ENCODE peak calls at places on chromosome 16, in six cellular contexts. One of them, this sample, is unnamed.

GRCh38 chr16:83136924-83137323 is 510.2 kb downstream of the CDH13 start:
- ATAC-seq in left lung: peak
- ATAC-seq in stimulated activated naive B cell treated with anti-CD40 and anti-IgM and Interleukin-4, amounts not matched to agents 10 μg/mL and 1 μg/mL and 100 μg/mL, for 72 hours: peak
- ATAC-seq in sciatic nerve: peak
- ATAC-seq in activated CD4-positive, alpha-beta T cell treated with anti-CD3 and anti-CD28 coated beads for 36 hours: no peak
- ATAC-seq in activated naive CD4-positive, alpha-beta T cell treated with anti-CD3 and anti-CD28 coated beads, Interleukin-2, amount 50 U/mL, for 72 hours: no peak
- ATAC-seq in this sample: no peak

GRCh38 chr16:84940670-84941551 is 70.4 kb downstream of the ZDHHC7 start:
- ATAC-seq in activated CD4-positive, alpha-beta T cell treated with anti-CD3 and anti-CD28 coated beads for 36 hours: no peak
- ATAC-seq in activated naive CD4-positive, alpha-beta T cell treated with anti-CD3 and anti-CD28 coated beads, Interleukin-2, amount 50 U/mL, for 72 hours: no peak
- ATAC-seq in stimulated activated naive B cell treated with anti-CD40 and anti-IgM and Interleukin-4, amounts not matched to agents 10 μg/mL and 1 μg/mL and 100 μg/mL, for 72 hours: no peak
- ATAC-seq in left lung: no peak
- ATAC-seq in sciatic nerve: peak
- ATAC-seq in this sample: peak

GRCh38 chr16:86971251-86971650 is 345.9 kb downstream of the C16orf95 start:
- ATAC-seq in activated naive CD4-positive, alpha-beta T cell treated with anti-CD3 and anti-CD28 coated beads, Interleukin-2, amount 50 U/mL, for 72 hours: no peak
- ATAC-seq in activated CD4-positive, alpha-beta T cell treated with anti-CD3 and anti-CD28 coated beads for 36 hours: no peak
- ATAC-seq in sciatic nerve: peak
- ATAC-seq in stimulated activated naive B cell treated with anti-CD40 and anti-IgM and Interleukin-4, amounts not matched to agents 10 μg/mL and 1 μg/mL and 100 μg/mL, for 72 hours: no peak
- ATAC-seq in left lung: no peak
- ATAC-seq in this sample: no peak

GRCh38 chr16:81190667-81191066 is 47.8 kb upstream of the BCO1 start:
- ATAC-seq in stimulated activated naive B cell treated with anti-CD40 and anti-IgM and Interleukin-4, amounts not matched to agents 10 μg/mL and 1 μg/mL and 100 μg/mL, for 72 hours: no peak
- ATAC-seq in sciatic nerve: peak
- ATAC-seq in activated CD4-positive, alpha-beta T cell treated with anti-CD3 and anti-CD28 coated beads for 36 hours: no peak
- ATAC-seq in activated naive CD4-positive, alpha-beta T cell treated with anti-CD3 and anti-CD28 coated beads, Interleukin-2, amount 50 U/mL, for 72 hours: no peak
- ATAC-seq in left lung: no peak
- ATAC-seq in this sample: no peak

GRCh38 chr16:52572656-52573055 is 25.7 kb upstream of the TOX3 start:
- ATAC-seq in activated CD4-positive, alpha-beta T cell treated with anti-CD3 and anti-CD28 coated beads for 36 hours: no peak
- ATAC-seq in stimulated activated naive B cell treated with anti-CD40 and anti-IgM and Interleukin-4, amounts not matched to agents 10 μg/mL and 1 μg/mL and 100 μg/mL, for 72 hours: no peak
- ATAC-seq in left lung: no peak
- ATAC-seq in activated naive CD4-positive, alpha-beta T cell treated with anti-CD3 and anti-CD28 coated beads, Interleukin-2, amount 50 U/mL, for 72 hours: no peak
- ATAC-seq in sciatic nerve: no peak
- ATAC-seq in this sample: no peak

GRCh38 chr16:10708969-10709368 is 14.2 kb upstream of the TEKT5 start:
- ATAC-seq in left lung: no peak
- ATAC-seq in sciatic nerve: no peak
- ATAC-seq in activated CD4-positive, alpha-beta T cell treated with anti-CD3 and anti-CD28 coated beads for 36 hours: no peak
- ATAC-seq in stimulated activated naive B cell treated with anti-CD40 and anti-IgM and Interleukin-4, amounts not matched to agents 10 μg/mL and 1 μg/mL and 100 μg/mL, for 72 hours: no peak
- ATAC-seq in activated naive CD4-positive, alpha-beta T cell treated with anti-CD3 and anti-CD28 coated beads, Interleukin-2, amount 50 U/mL, for 72 hours: no peak
- ATAC-seq in this sample: no peak

GRCh38 chr16:13696017-13696416 is 223.9 kb upstream of the ERCC4 start:
- ATAC-seq in sciatic nerve: no peak
- ATAC-seq in left lung: no peak
- ATAC-seq in stimulated activated naive B cell treated with anti-CD40 and anti-IgM and Interleukin-4, amounts not matched to agents 10 μg/mL and 1 μg/mL and 100 μg/mL, for 72 hours: no peak
- ATAC-seq in activated naive CD4-positive, alpha-beta T cell treated with anti-CD3 and anti-CD28 coated beads, Interleukin-2, amount 50 U/mL, for 72 hours: no peak
- ATAC-seq in activated CD4-positive, alpha-beta T cell treated with anti-CD3 and anti-CD28 coated beads for 36 hours: no peak
- ATAC-seq in this sample: no peak

GRCh38 chr16:85899444-85899843 is 482 bp downstream of the IRF8 start:
- ATAC-seq in activated naive CD4-positive, alpha-beta T cell treated with anti-CD3 and anti-CD28 coated beads, Interleukin-2, amount 50 U/mL, for 72 hours: no peak
- ATAC-seq in sciatic nerve: no peak
- ATAC-seq in stimulated activated naive B cell treated with anti-CD40 and anti-IgM and Interleukin-4, amounts not matched to agents 10 μg/mL and 1 μg/mL and 100 μg/mL, for 72 hours: no peak
- ATAC-seq in left lung: no peak
- ATAC-seq in activated CD4-positive, alpha-beta T cell treated with anti-CD3 and anti-CD28 coated beads for 36 hours: no peak
- ATAC-seq in this sample: no peak

GRCh38 chr16:15434079-15434424 is 336 bp upstream of the BMERB1 start:
- ATAC-seq in sciatic nerve: no peak
- ATAC-seq in activated CD4-positive, alpha-beta T cell treated with anti-CD3 and anti-CD28 coated beads for 36 hours: peak
- ATAC-seq in stimulated activated naive B cell treated with anti-CD40 and anti-IgM and Interleukin-4, amounts not matched to agents 10 μg/mL and 1 μg/mL and 100 μg/mL, for 72 hours: no peak
- ATAC-seq in left lung: no peak
- ATAC-seq in activated naive CD4-positive, alpha-beta T cell treated with anti-CD3 and anti-CD28 coated beads, Interleukin-2, amount 50 U/mL, for 72 hours: no peak
- ATAC-seq in this sample: no peak

GRCh38 chr16:23504076-23504452 is 6.2 kb downstream of the GGA2 start:
- ATAC-seq in left lung: peak
- ATAC-seq in sciatic nerve: peak
- ATAC-seq in activated naive CD4-positive, alpha-beta T cell treated with anti-CD3 and anti-CD28 coated beads, Interleukin-2, amount 50 U/mL, for 72 hours: peak
- ATAC-seq in stimulated activated naive B cell treated with anti-CD40 and anti-IgM and Interleukin-4, amounts not matched to agents 10 μg/mL and 1 μg/mL and 100 μg/mL, for 72 hours: no peak
- ATAC-seq in activated CD4-positive, alpha-beta T cell treated with anti-CD3 and anti-CD28 coated beads for 36 hours: peak
- ATAC-seq in this sample: no peak

GRCh38 chr16:10961231-10961630 is 16.9 kb downstream of the CLEC16A start:
- ATAC-seq in sciatic nerve: no peak
- ATAC-seq in activated CD4-positive, alpha-beta T cell treated with anti-CD3 and anti-CD28 coated beads for 36 hours: no peak
- ATAC-seq in stimulated activated naive B cell treated with anti-CD40 and anti-IgM and Interleukin-4, amounts not matched to agents 10 μg/mL and 1 μg/mL and 100 μg/mL, for 72 hours: no peak
- ATAC-seq in activated naive CD4-positive, alpha-beta T cell treated with anti-CD3 and anti-CD28 coated beads, Interleukin-2, amount 50 U/mL, for 72 hours: peak
- ATAC-seq in left lung: peak
- ATAC-seq in this sample: no peak

GRCh38 chr16:87368029-87368765 is 15.4 kb downstream of the FBXO31 start:
- ATAC-seq in stimulated activated naive B cell treated with anti-CD40 and anti-IgM and Interleukin-4, amounts not matched to agents 10 μg/mL and 1 μg/mL and 100 μg/mL, for 72 hours: peak
- ATAC-seq in activated CD4-positive, alpha-beta T cell treated with anti-CD3 and anti-CD28 coated beads for 36 hours: no peak
- ATAC-seq in sciatic nerve: no peak
- ATAC-seq in activated naive CD4-positive, alpha-beta T cell treated with anti-CD3 and anti-CD28 coated beads, Interleukin-2, amount 50 U/mL, for 72 hours: peak
- ATAC-seq in left lung: no peak
- ATAC-seq in this sample: peak

GRCh38 chr16:27628216-27628945 is 78.4 kb downstream of the KATNIP start:
- ATAC-seq in left lung: peak
- ATAC-seq in activated CD4-positive, alpha-beta T cell treated with anti-CD3 and anti-CD28 coated beads for 36 hours: no peak
- ATAC-seq in stimulated activated naive B cell treated with anti-CD40 and anti-IgM and Interleukin-4, amounts not matched to agents 10 μg/mL and 1 μg/mL and 100 μg/mL, for 72 hours: no peak
- ATAC-seq in sciatic nerve: peak
- ATAC-seq in activated naive CD4-positive, alpha-beta T cell treated with anti-CD3 and anti-CD28 coated beads, Interleukin-2, amount 50 U/mL, for 72 hours: no peak
- ATAC-seq in this sample: no peak

GRCh38 chr16:66845791-66846221 is 1.6 kb downstream of the CA7 start:
- ATAC-seq in left lung: no peak
- ATAC-seq in activated CD4-positive, alpha-beta T cell treated with anti-CD3 and anti-CD28 coated beads for 36 hours: no peak
- ATAC-seq in activated naive CD4-positive, alpha-beta T cell treated with anti-CD3 and anti-CD28 coated beads, Interleukin-2, amount 50 U/mL, for 72 hours: no peak
- ATAC-seq in stimulated activated naive B cell treated with anti-CD40 and anti-IgM and Interleukin-4, amounts not matched to agents 10 μg/mL and 1 μg/mL and 100 μg/mL, for 72 hours: no peak
- ATAC-seq in sciatic nerve: no peak
- ATAC-seq in this sample: no peak

GRCh38 chr16:81562174-81562849 is 117.7 kb downstream of the CMIP start:
- ATAC-seq in stimulated activated naive B cell treated with anti-CD40 and anti-IgM and Interleukin-4, amounts not matched to agents 10 μg/mL and 1 μg/mL and 100 μg/mL, for 72 hours: no peak
- ATAC-seq in activated CD4-positive, alpha-beta T cell treated with anti-CD3 and anti-CD28 coated beads for 36 hours: no peak
- ATAC-seq in activated naive CD4-positive, alpha-beta T cell treated with anti-CD3 and anti-CD28 coated beads, Interleukin-2, amount 50 U/mL, for 72 hours: no peak
- ATAC-seq in sciatic nerve: no peak
- ATAC-seq in left lung: no peak
- ATAC-seq in this sample: no peak

GRCh38 chr16:813204-813915 is 12.8 kb upstream of the GNG13 start:
- ATAC-seq in left lung: peak
- ATAC-seq in activated naive CD4-positive, alpha-beta T cell treated with anti-CD3 and anti-CD28 coated beads, Interleukin-2, amount 50 U/mL, for 72 hours: peak
- ATAC-seq in stimulated activated naive B cell treated with anti-CD40 and anti-IgM and Interleukin-4, amounts not matched to agents 10 μg/mL and 1 μg/mL and 100 μg/mL, for 72 hours: peak
- ATAC-seq in sciatic nerve: peak
- ATAC-seq in activated CD4-positive, alpha-beta T cell treated with anti-CD3 and anti-CD28 coated beads for 36 hours: peak
- ATAC-seq in this sample: peak

GRCh38 chr16:88309905-88310259 is 72.9 kb upstream of the ZNF469 start:
- ATAC-seq in left lung: no peak
- ATAC-seq in sciatic nerve: no peak
- ATAC-seq in activated naive CD4-positive, alpha-beta T cell treated with anti-CD3 and anti-CD28 coated beads, Interleukin-2, amount 50 U/mL, for 72 hours: no peak
- ATAC-seq in stimulated activated naive B cell treated with anti-CD40 and anti-IgM and Interleukin-4, amounts not matched to agents 10 μg/mL and 1 μg/mL and 100 μg/mL, for 72 hours: no peak
- ATAC-seq in activated CD4-positive, alpha-beta T cell treated with anti-CD3 and anti-CD28 coated beads for 36 hours: no peak
- ATAC-seq in this sample: peak

GRCh38 chr16:23889189-23889588 is 53.4 kb downstream of the PRKCB start:
- ATAC-seq in activated naive CD4-positive, alpha-beta T cell treated with anti-CD3 and anti-CD28 coated beads, Interleukin-2, amount 50 U/mL, for 72 hours: no peak
- ATAC-seq in left lung: no peak
- ATAC-seq in sciatic nerve: no peak
- ATAC-seq in activated CD4-positive, alpha-beta T cell treated with anti-CD3 and anti-CD28 coated beads for 36 hours: no peak
- ATAC-seq in stimulated activated naive B cell treated with anti-CD40 and anti-IgM and Interleukin-4, amounts not matched to agents 10 μg/mL and 1 μg/mL and 100 μg/mL, for 72 hours: no peak
- ATAC-seq in this sample: no peak

GRCh38 chr16:48556210-48556912 is 53.6 kb downstream of the N4BP1 start:
- ATAC-seq in left lung: no peak
- ATAC-seq in sciatic nerve: no peak
- ATAC-seq in activated CD4-positive, alpha-beta T cell treated with anti-CD3 and anti-CD28 coated beads for 36 hours: peak
- ATAC-seq in activated naive CD4-positive, alpha-beta T cell treated with anti-CD3 and anti-CD28 coated beads, Interleukin-2, amount 50 U/mL, for 72 hours: peak
- ATAC-seq in stimulated activated naive B cell treated with anti-CD40 and anti-IgM and Interleukin-4, amounts not matched to agents 10 μg/mL and 1 μg/mL and 100 μg/mL, for 72 hours: peak
- ATAC-seq in this sample: peak

GRCh38 chr16:78363843-78364242 is 264.4 kb downstream of the WWOX start:
- ATAC-seq in sciatic nerve: no peak
- ATAC-seq in stimulated activated naive B cell treated with anti-CD40 and anti-IgM and Interleukin-4, amounts not matched to agents 10 μg/mL and 1 μg/mL and 100 μg/mL, for 72 hours: no peak
- ATAC-seq in activated naive CD4-positive, alpha-beta T cell treated with anti-CD3 and anti-CD28 coated beads, Interleukin-2, amount 50 U/mL, for 72 hours: no peak
- ATAC-seq in activated CD4-positive, alpha-beta T cell treated with anti-CD3 and anti-CD28 coated beads for 36 hours: no peak
- ATAC-seq in left lung: no peak
- ATAC-seq in this sample: no peak

This sample was measured in stimulated activated memory B cell treated with anti-CD40 and anti-IgM and Interleukin-4, amounts not matched to agents 10 μg/mL and 1 μg/mL and 100 μg/mL, for 72 hours.